ENCODE peak calls at places on chromosomes 16 and 17, in eight cellular contexts. S is lung microvascular endothelial cell; Y is HS-27A; R is activated effector memory CD4-positive, alpha-beta T cell treated with Interleukin-2 at 50 U/mL for 16 hours; I is stimulated activated CD4-positive, alpha-beta T cell treated with anti-CD3 and anti-CD28 coated beads, TNF-alpha, amount 100 ng/mL, for 24 hours; G is RKO; D is EL; X is GF-D8. J is an unnamed sample.

GRCh38 chr16:51522902-51523301 is 371.8 kb upstream of the SALL1 start:
- DNase-seq in S (no peak), Y (no peak), R (no peak), I (no peak), G (no peak), D (no peak), X (no peak), J (peak)

GRCh38 chr16:71311553-71312158 is 22.5 kb upstream of the CMTR2 start:
- DNase-seq in S (peak), Y (no peak), R (no peak), I (no peak), G (no peak), D (no peak), X (no peak), J (no peak)

GRCh38 chr17:45093444-45094110 is 32.5 kb downstream of the NMT1 start:
- DNase-seq in S (no peak), Y (no peak), R (no peak), I (no peak), G (no peak), D (no peak), X (no peak), J (peak)

GRCh38 chr17:40363480-40363838 is 1.1 kb downstream of the GJD3 start:
- DNase-seq in S (peak), Y (no peak), R (no peak), I (no peak), G (peak), D (peak), X (no peak), J (no peak)

GRCh38 chr17:10063730-10064221 is 134.6 kb downstream of the GAS7 start:
- DNase-seq in S (peak), Y (no peak), R (no peak), I (no peak), G (no peak), D (no peak), X (peak), J (peak)

GRCh38 chr16:55552621-55553020 is 13.9 kb upstream of the CAPNS2 start:
- DNase-seq in S (no peak), Y (no peak), R (no peak), I (no peak), G (peak), D (peak), X (no peak), J (no peak)

GRCh38 chr16:11047057-11047456 is 102.7 kb downstream of the CLEC16A start:
- DNase-seq in S (no peak), Y (no peak), R (no peak), I (no peak), G (no peak), D (peak), X (no peak), J (no peak)

GRCh38 chr16:66409156-66409555 is 17.9 kb upstream of the BEAN1 start:
- DNase-seq in S (no peak), Y (peak), R (no peak), I (no peak), G (no peak), D (peak), X (no peak), J (no peak)

GRCh38 chr16:13896543-13897182 is 23.3 kb upstream of the ERCC4 start:
- DNase-seq in S (no peak), Y (no peak), R (no peak), I (no peak), G (peak), D (no peak), X (no peak), J (no peak)

GRCh38 chr17:45246861-45247428 is 14.9 kb downstream of the SPATA32 start:
- DNase-seq in S (peak), Y (no peak), R (no peak), I (no peak), G (peak), D (no peak), X (no peak), J (no peak)

GRCh38 chr17:15213381-15214087 is 51.6 kb downstream of the PMP22 start:
- DNase-seq in S (peak), Y (peak), R (no peak), I (no peak), G (no peak), D (peak), X (no peak), J (no peak)

GRCh38 chr17:74153821-74154430 is 49.6 kb upstream of the RPL38 start:
- DNase-seq in S (no peak), Y (no peak), R (no peak), I (no peak), G (no peak), D (no peak), X (no peak), J (peak)

GRCh38 chr16:69930117-69930776 is 20.9 kb upstream of the CLEC18A start:
- DNase-seq in S (peak), Y (no peak), R (no peak), I (peak), G (peak), D (peak), X (no peak), J (no peak)

GRCh38 chr16:3963203-3963602 is 82.7 kb upstream of the CREBBP start:
- DNase-seq in S (peak), Y (no peak), R (peak), I (no peak), G (no peak), D (no peak), X (no peak), J (no peak)

GRCh38 chr17:55726440-55726839 is 3.8 kb upstream of the TMEM100 start:
- DNase-seq in S (peak), Y (peak), R (no peak), I (no peak), G (peak), D (peak), X (no peak), J (peak)

GRCh38 chr17:50768348-50768761 is 1.0 kb upstream of the ANKRD40CL start:
- DNase-seq in S (no peak), Y (no peak), R (no peak), I (no peak), G (no peak), D (no peak), X (no peak), J (peak)

GRCh38 chr17:78828470-78829185 is 12.0 kb downstream of the USP36 start:
- DNase-seq in S (no peak), Y (no peak), R (no peak), I (no peak), G (peak), D (peak), X (no peak), J (no peak)

GRCh38 chr17:48612854-48613691 is 2.0 kb downstream of the HOXB8 start:
- DNase-seq in S (peak), Y (no peak), R (no peak), I (no peak), G (peak), D (no peak), X (no peak), J (no peak)

GRCh38 chr17:67488161-67488560 is 111.1 kb downstream of the PITPNC1 start:
- DNase-seq in S (no peak), Y (no peak), R (no peak), I (no peak), G (no peak), D (no peak), X (no peak), J (peak)

GRCh38 chr17:34703533-34703932 is 124.2 kb downstream of the TMEM132E start:
- DNase-seq in S (peak), Y (no peak), R (no peak), I (no peak), G (peak), D (peak), X (no peak), J (no peak)

GRCh38 chr17:77422104-77422782 is 281.5 kb downstream of the SEC14L1 start:
- DNase-seq in S (no peak), Y (no peak), R (no peak), I (no peak), G (no peak), D (no peak), X (no peak), J (no peak)

GRCh38 chr16:65285128-65286120 is 163.6 kb upstream of the CDH11 start:
- DNase-seq in S (no peak), Y (no peak), R (no peak), I (no peak), G (no peak), D (peak), X (no peak), J (no peak)

GRCh38 chr16:54921229-54921824 is 9.3 kb upstream of the IRX5 start:
- DNase-seq in S (no peak), Y (no peak), R (no peak), I (no peak), G (no peak), D (peak), X (peak), J (no peak)